ENCODE peak calls at places on chromosomes 11 and 22, in five cellular contexts. E is upper lobe of left lung, Z is GM12878, H is K562, B is A549. T is an unnamed sample.

GRCh38 chr11:70619591-70619990 is 221.3 kb downstream of the CTTN start:
- ATAC-seq in E (no peak), Z (no peak), H (no peak), B (no peak), T (no peak)

GRCh38 chr11:75190652-75191329 is 39.9 kb downstream of the SLCO2B1 start:
- ATAC-seq in E (no peak), Z (no peak), H (no peak), B (no peak), T (no peak)

GRCh38 chr11:48164836-48165235 is 51.8 kb upstream of the OR4B1 start:
- ATAC-seq in E (no peak), Z (no peak), H (no peak), B (peak), T (no peak)

GRCh38 chr22:50626314-50626855 is 1.6 kb downstream of the ARSA start:
- ATAC-seq in E (no peak), Z (no peak), H (no peak), B (no peak), T (no peak)

GRCh38 chr22:47257566-47257965 is 495.1 kb downstream of the TBC1D22A start:
- ATAC-seq in E (no peak), Z (no peak), H (no peak), B (no peak), T (no peak)

GRCh38 chr11:97325693-97326092 is 935.9 kb downstream of the JRKL start:
- ATAC-seq in E (no peak), Z (peak), H (no peak), B (no peak), T (no peak)

GRCh38 chr11:128573674-128574073 is 13.7 kb downstream of the ETS1 start:
- ATAC-seq in E (no peak), Z (no peak), H (no peak), B (no peak), T (no peak)

GRCh38 chr11:3665336-3666022 is 5.7 kb downstream of the CHRNA10 start:
- ATAC-seq in E (no peak), Z (no peak), H (peak), B (no peak), T (no peak)

GRCh38 chr22:50735739-50736030 is 2.3 kb upstream of the ACR start:
- ATAC-seq in E (no peak), Z (no peak), H (no peak), B (no peak), T (no peak)

GRCh38 chr11:1230456-1231395 is 7.9 kb downstream of the MUC5B start:
- ATAC-seq in E (no peak), Z (no peak), H (peak), B (peak), T (no peak)

GRCh38 chr11:71213696-71214552 is 38.5 kb downstream of the SHANK2 start:
- ATAC-seq in E (no peak), Z (no peak), H (no peak), B (no peak), T (no peak)

GRCh38 chr22:37862570-37863325 is 13.5 kb downstream of the EIF3L start:
- ATAC-seq in E (no peak), Z (no peak), H (no peak), B (peak), T (no peak)

GRCh38 chr22:37310075-37310606 is 27.8 kb downstream of the CYTH4 start:
- ATAC-seq in E (no peak), Z (no peak), H (no peak), B (no peak), T (no peak)

GRCh38 chr11:114258696-114259095 is 37.5 kb upstream of the NNMT start:
- ATAC-seq in E (no peak), Z (no peak), H (no peak), B (no peak), T (no peak)

GRCh38 chr11:76119779-76120178 is 86.5 kb downstream of the WNT11 start:
- ATAC-seq in E (no peak), Z (no peak), H (no peak), B (no peak), T (no peak)

GRCh38 chr11:74327076-74327475 is 15.6 kb upstream of the P4HA3 start:
- ATAC-seq in E (no peak), Z (no peak), H (no peak), B (no peak), T (no peak)

GRCh38 chr11:128853556-128853955 is 13.5 kb downstream of the KCNJ1 start:
- ATAC-seq in E (no peak), Z (no peak), H (no peak), B (no peak), T (no peak)

GRCh38 chr11:10303558-10304363 is 1.1 kb upstream of the ADM start:
- ATAC-seq in E (peak), Z (no peak), H (no peak), B (peak), T (no peak)

GRCh38 chr22:44586337-44586990 is 88.4 kb upstream of the RTL6 start:
- ATAC-seq in E (no peak), Z (no peak), H (no peak), B (no peak), T (no peak)

GRCh38 chr11:77082838-77083552 is 16.2 kb downstream of the CAPN5 start:
- ATAC-seq in E (no peak), Z (peak), H (peak), B (no peak), T (peak)

GRCh38 chr22:42416671-42417230 is 15.5 kb downstream of the NFAM1 start:
- ATAC-seq in E (no peak), Z (no peak), H (no peak), B (no peak), T (no peak)

GRCh38 chr11:7522106-7522505 is 8.3 kb downstream of the PPFIBP2 start:
- ATAC-seq in E (no peak), Z (no peak), H (no peak), B (no peak), T (no peak)

GRCh38 chr11:31050061-31050790 is 319.3 kb downstream of the DCDC1 start:
- ATAC-seq in E (no peak), Z (no peak), H (no peak), B (no peak), T (no peak)

GRCh38 chr11:798093-798713 is at the start of gene SLC25A22:
- ATAC-seq in E (peak), Z (peak), H (peak), B (peak), T (peak)

GRCh38 chr11:119300198-119300964 is 16.5 kb downstream of the MCAM start:
- ATAC-seq in E (no peak), Z (no peak), H (no peak), B (no peak), T (peak)

GRCh38 chr11:117792241-117792640 is 4.8 kb downstream of the DSCAML1 start:
- ATAC-seq in E (peak), Z (no peak), H (no peak), B (no peak), T (no peak)

GRCh38 chr22:20765938-20766337 is 8.0 kb upstream of the SERPIND1 start:
- ATAC-seq in E (no peak), Z (no peak), H (no peak), B (no peak), T (no peak)

GRCh38 chr11:45906965-45907591 is at the start of gene FREY1:
- ATAC-seq in E (no peak), Z (no peak), H (no peak), B (peak), T (no peak)

GRCh38 chr11:44659641-44660040 is 67.1 kb upstream of the TSPAN18 start:
- ATAC-seq in E (no peak), Z (no peak), H (no peak), B (no peak), T (peak)
- TF ChIP-seq EP300 in E (peak), Z (no peak), H (no peak), B (no peak), T (no peak)

DNA sequence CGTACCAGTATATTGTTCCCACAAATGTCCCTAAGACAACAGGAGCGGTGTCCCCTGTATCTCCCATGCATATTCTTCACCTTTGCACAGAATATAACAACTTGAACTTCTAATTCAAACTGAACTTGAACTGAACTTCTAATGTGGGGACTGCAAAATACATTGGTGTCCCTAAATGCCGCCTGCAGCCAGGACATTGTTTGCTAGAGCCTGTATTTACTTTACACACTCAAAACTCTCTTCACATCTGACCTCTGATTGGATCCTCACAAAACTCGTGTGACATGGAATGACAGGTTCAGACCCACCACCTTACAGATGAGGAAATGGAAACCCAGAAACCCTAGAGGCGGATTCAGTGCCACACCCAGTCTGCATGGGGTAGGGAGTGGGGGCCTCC is 6.4 kb downstream of the CPT1A start:
- ATAC-seq in E (no peak), Z (no peak), H (no peak), B (no peak), T (no peak)
- H3K27ac ChIP-seq in E (peak), Z (no peak), H (no peak), B (no peak), T (peak)

GRCh38 chr11:62449451-62449851 is 30.6 kb downstream of the SCGB1A1 start:
- ATAC-seq in E (no peak), Z (peak), H (no peak), B (peak), T (no peak)
- TF ChIP-seq CTCF in E (no peak), Z (no peak), H (no peak), B (no peak), T (no peak)

GRCh38 chr11:12693485-12694181 is 19.4 kb downstream of the TEAD1 start:
- ATAC-seq in E (peak), Z (no peak), H (peak), B (peak), T (peak)
- TF ChIP-seq EP300 in E (peak), Z (no peak), H (no peak), B (no peak), T (no peak)

DNA sequence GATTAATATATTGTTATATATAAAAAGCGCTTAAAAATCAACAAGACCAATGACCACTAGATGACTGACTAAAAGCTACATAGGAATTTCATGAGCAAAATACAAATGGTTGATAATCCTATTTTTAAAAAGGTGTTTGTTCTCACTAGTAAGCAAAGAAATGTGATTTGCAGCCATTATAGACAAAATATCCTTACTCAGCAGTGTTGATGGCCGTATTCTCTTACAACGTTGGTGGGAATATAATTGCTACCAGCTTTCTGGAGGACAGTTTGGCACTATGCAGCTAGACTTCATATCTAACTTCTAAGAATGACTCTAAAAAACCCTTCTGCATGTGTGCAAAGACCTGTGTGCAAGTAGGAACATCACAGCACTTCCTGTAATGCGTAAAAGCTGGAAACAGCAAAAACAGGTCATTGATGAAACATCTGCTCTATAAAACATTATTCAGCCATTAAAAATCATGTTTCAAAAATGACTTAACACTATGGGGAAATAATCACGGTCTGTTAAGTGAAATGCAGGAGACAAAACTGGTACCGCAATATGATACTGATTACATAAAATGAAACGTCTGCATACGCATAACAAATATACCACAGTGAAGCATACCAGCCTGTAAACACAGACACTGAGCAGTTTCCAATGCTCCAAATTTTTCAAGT is 70.1 kb upstream of the LINC01488 start:
- ATAC-seq in E (no peak), Z (peak), H (no peak), B (no peak), T (no peak)
- H3K27ac ChIP-seq in E (no peak), Z (no peak), H (no peak), B (no peak), T (no peak)

T was measured in gastroesophageal sphincter.